ENCODE peak calls at places on chromosome 19, in six cellular contexts. One of them, this sample, is unnamed.

GRCh38 chr19:38362076-38362945 is 12.1 kb upstream of the PSMD8 start:
- DNase-seq in K562: peak; percentile 92
- DNase-seq in HCT116: peak; percentile 58
- DNase-seq in SK-N-SH: peak; percentile 92
- DNase-seq in H1: peak; percentile 99
- DNase-seq in HepG2: peak; percentile 23
- DNase-seq in this sample: no peak

GRCh38 chr19:35645680-35646511 is 2.2 kb upstream of the COX6B1 start:
- DNase-seq in H1: no peak
- DNase-seq in HCT116: no peak
- DNase-seq in SK-N-SH: no peak
- DNase-seq in K562: no peak
- DNase-seq in HepG2: no peak
- DNase-seq in this sample: no peak

GRCh38 chr19:7968796-7969559 is 25.5 kb upstream of the TIMM44 start:
- DNase-seq in H1: no peak
- DNase-seq in K562: no peak
- DNase-seq in HepG2: no peak
- DNase-seq in HCT116: no peak
- DNase-seq in SK-N-SH: no peak
- DNase-seq in this sample: no peak

GRCh38 chr19:43490759-43491158 is 13.8 kb downstream of the PHLDB3 start:
- DNase-seq in K562: no peak
- DNase-seq in HCT116: no peak
- DNase-seq in SK-N-SH: no peak
- DNase-seq in H1: no peak
- DNase-seq in HepG2: no peak
- DNase-seq in this sample: no peak

GRCh38 chr19:13099073-13099999 is 3.3 kb downstream of the LYL1 start:
- DNase-seq in K562: peak; percentile 88
- DNase-seq in HepG2: no peak
- DNase-seq in SK-N-SH: no peak
- DNase-seq in HCT116: no peak
- DNase-seq in H1: peak; percentile 74
- DNase-seq in this sample: no peak

GRCh38 chr19:31613683-31614219 is 264.5 kb upstream of the TSHZ3 start:
- DNase-seq in HCT116: no peak
- DNase-seq in SK-N-SH: peak; percentile 27
- DNase-seq in H1: no peak
- DNase-seq in K562: no peak
- DNase-seq in HepG2: no peak
- DNase-seq in this sample: no peak

GRCh38 chr19:38062959-38063786 is 156.2 kb downstream of the SIPA1L3 start:
- DNase-seq in H1: no peak
- DNase-seq in HCT116: no peak
- DNase-seq in K562: no peak
- DNase-seq in SK-N-SH: peak; percentile 87
- DNase-seq in HepG2: no peak
- DNase-seq in this sample: no peak

GRCh38 chr19:43501661-43502418 is 2.7 kb downstream of the PHLDB3 start:
- DNase-seq in HepG2: no peak
- DNase-seq in K562: no peak
- DNase-seq in HCT116: no peak
- DNase-seq in H1: peak; percentile 83
- DNase-seq in SK-N-SH: no peak
- DNase-seq in this sample: no peak

GRCh38 chr19:5536337-5536894 is 31.3 kb downstream of the TINCR start:
- DNase-seq in HepG2: no peak
- DNase-seq in H1: peak; percentile 91
- DNase-seq in SK-N-SH: peak; percentile 83
- DNase-seq in K562: peak; percentile 26
- DNase-seq in HCT116: peak; percentile 51
- DNase-seq in this sample: no peak

GRCh38 chr19:19873381-19873780 is 7.7 kb downstream of the ZNF253 start:
- DNase-seq in SK-N-SH: no peak
- DNase-seq in K562: no peak
- DNase-seq in H1: no peak
- DNase-seq in HepG2: no peak
- DNase-seq in HCT116: no peak
- DNase-seq in this sample: no peak

GRCh38 chr19:49157445-49158224 is at the start of gene TRPM4:
- DNase-seq in K562: peak; percentile 96
- DNase-seq in HepG2: peak; percentile 61
- DNase-seq in H1: peak; percentile 95
- DNase-seq in HCT116: peak; percentile 62
- DNase-seq in SK-N-SH: peak; percentile 92
- DNase-seq in this sample: no peak

GRCh38 chr19:48487944-48488343 is 18.8 kb downstream of the CYTH2 start:
- DNase-seq in H1: no peak
- DNase-seq in HepG2: peak; percentile 37
- DNase-seq in K562: no peak
- DNase-seq in HCT116: peak; percentile 90
- DNase-seq in SK-N-SH: no peak
- DNase-seq in this sample: no peak

GRCh38 chr19:38524994-38525634 is 91.6 kb downstream of the RYR1 start:
- DNase-seq in HCT116: no peak
- DNase-seq in K562: no peak
- DNase-seq in HepG2: no peak
- DNase-seq in H1: no peak
- DNase-seq in SK-N-SH: no peak
- DNase-seq in this sample: no peak

DNA sequence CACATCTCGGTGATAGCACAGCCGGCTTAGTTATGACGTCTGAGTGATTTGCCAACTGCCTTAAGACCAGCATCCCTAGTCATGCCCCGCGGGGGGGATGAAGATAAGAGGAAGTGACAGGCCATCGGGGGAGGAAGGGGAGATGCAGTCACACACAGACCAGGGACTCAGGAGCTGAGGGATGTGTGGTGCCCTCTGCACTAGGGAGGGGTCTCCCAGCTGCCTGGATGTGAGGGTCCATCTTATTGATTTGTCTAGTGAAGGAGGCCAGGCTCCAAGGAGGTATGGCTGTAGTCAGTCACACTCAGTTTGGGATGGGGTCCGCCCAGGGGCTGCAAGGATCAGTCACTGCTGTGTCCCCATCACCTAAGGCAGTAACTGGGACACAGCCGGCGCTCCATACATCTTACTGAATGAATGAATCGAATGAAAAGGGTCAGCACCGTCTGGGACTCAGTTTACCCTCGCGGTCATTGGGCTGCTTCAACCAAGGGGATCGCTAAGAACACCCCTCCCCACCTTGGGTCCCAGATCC is 19.3 kb upstream of the ERCC1 start:
- DNase-seq in HepG2: no peak
- DNase-seq in H1: peak; percentile 74
- DNase-seq in SK-N-SH: peak; percentile 59
- DNase-seq in K562: peak; percentile 98
- DNase-seq in HCT116: no peak
- DNase-seq in this sample: no peak
- TF ChIP-seq RAD21 in HepG2: no peak
- TF ChIP-seq RAD21 in H1: no peak
- TF ChIP-seq RAD21 in SK-N-SH: no peak
- TF ChIP-seq RAD21 in K562: no peak
- TF ChIP-seq RAD21 in HCT116: no peak
- TF ChIP-seq RAD21 in this sample: no peak

GRCh38 chr19:54707932-54708331 is 16.3 kb upstream of the KIR3DL3 start:
- DNase-seq in K562: no peak
- DNase-seq in SK-N-SH: no peak
- DNase-seq in HepG2: no peak
- DNase-seq in HCT116: no peak
- DNase-seq in H1: no peak
- DNase-seq in this sample: no peak
- TF ChIP-seq JUND in K562: no peak
- TF ChIP-seq JUND in SK-N-SH: no peak
- TF ChIP-seq JUND in HepG2: no peak
- TF ChIP-seq JUND in HCT116: no peak
- TF ChIP-seq JUND in H1: no peak
- TF ChIP-seq JUND in this sample: no peak

GRCh38 chr19:3254520-3254919 is 30.1 kb downstream of the CELF5 start:
- DNase-seq in H1: no peak
- DNase-seq in K562: no peak
- DNase-seq in HCT116: no peak
- DNase-seq in HepG2: no peak
- DNase-seq in SK-N-SH: no peak
- DNase-seq in this sample: no peak

GRCh38 chr19:3251229-3251628 is 26.8 kb downstream of the CELF5 start:
- DNase-seq in SK-N-SH: no peak
- DNase-seq in K562: no peak
- DNase-seq in HCT116: no peak
- DNase-seq in HepG2: no peak
- DNase-seq in H1: no peak
- DNase-seq in this sample: no peak

GRCh38 chr19:3252650-3253049 is 28.2 kb downstream of the CELF5 start:
- DNase-seq in SK-N-SH: no peak
- DNase-seq in HepG2: no peak
- DNase-seq in HCT116: no peak
- DNase-seq in K562: no peak
- DNase-seq in H1: no peak
- DNase-seq in this sample: no peak

GRCh38 chr19:3250675-3251074 is 26.2 kb downstream of the CELF5 start:
- DNase-seq in HCT116: peak; percentile 42
- DNase-seq in SK-N-SH: peak; percentile 62
- DNase-seq in H1: peak; percentile 64
- DNase-seq in HepG2: peak; percentile 13
- DNase-seq in K562: peak; percentile 64
- DNase-seq in this sample: no peak

GRCh38 chr19:3253270-3253669 is 28.8 kb downstream of the CELF5 start:
- DNase-seq in H1: no peak
- DNase-seq in K562: peak; percentile 40
- DNase-seq in HepG2: no peak
- DNase-seq in SK-N-SH: no peak
- DNase-seq in HCT116: peak; percentile 16
- DNase-seq in this sample: no peak
- TF ChIP-seq RAD21 in H1: no peak
- TF ChIP-seq RAD21 in K562: no peak
- TF ChIP-seq RAD21 in HepG2: no peak
- TF ChIP-seq RAD21 in SK-N-SH: no peak
- TF ChIP-seq RAD21 in HCT116: no peak
- TF ChIP-seq RAD21 in this sample: no peak

GRCh38 chr19:33214621-33215020 is 11.0 kb downstream of the SLC7A10 start:
- DNase-seq in SK-N-SH: peak; percentile 65
- DNase-seq in HepG2: peak; percentile 41
- DNase-seq in H1: no peak
- DNase-seq in HCT116: no peak
- DNase-seq in K562: peak; percentile 34
- DNase-seq in this sample: no peak
- TF ChIP-seq JUND in SK-N-SH: no peak
- TF ChIP-seq JUND in HepG2: no peak
- TF ChIP-seq JUND in H1: no peak
- TF ChIP-seq JUND in HCT116: no peak
- TF ChIP-seq JUND in K562: no peak
- TF ChIP-seq JUND in this sample: no peak

GRCh38 chr19:1855828-1856255 is 7.5 kb downstream of the KLF16 start:
- DNase-seq in HepG2: no peak
- DNase-seq in H1: no peak
- DNase-seq in HCT116: no peak
- DNase-seq in K562: peak; percentile 40
- DNase-seq in SK-N-SH: no peak
- DNase-seq in this sample: no peak
- TF ChIP-seq RAD21 in HepG2: no peak
- TF ChIP-seq RAD21 in H1: no peak
- TF ChIP-seq RAD21 in HCT116: no peak
- TF ChIP-seq RAD21 in K562: no peak
- TF ChIP-seq RAD21 in SK-N-SH: no peak
- TF ChIP-seq RAD21 in this sample: no peak

GRCh38 chr19:47021536-47022139 is 2.0 kb downstream of the NPAS1 start:
- DNase-seq in SK-N-SH: peak; percentile 69
- DNase-seq in H1: peak; percentile 79
- DNase-seq in HepG2: no peak
- DNase-seq in HCT116: no peak
- DNase-seq in K562: no peak
- DNase-seq in this sample: no peak
- TF ChIP-seq JUND in SK-N-SH: no peak
- TF ChIP-seq JUND in H1: no peak
- TF ChIP-seq JUND in HepG2: no peak
- TF ChIP-seq JUND in HCT116: no peak
- TF ChIP-seq JUND in K562: no peak
- TF ChIP-seq JUND in this sample: no peak

DNA sequence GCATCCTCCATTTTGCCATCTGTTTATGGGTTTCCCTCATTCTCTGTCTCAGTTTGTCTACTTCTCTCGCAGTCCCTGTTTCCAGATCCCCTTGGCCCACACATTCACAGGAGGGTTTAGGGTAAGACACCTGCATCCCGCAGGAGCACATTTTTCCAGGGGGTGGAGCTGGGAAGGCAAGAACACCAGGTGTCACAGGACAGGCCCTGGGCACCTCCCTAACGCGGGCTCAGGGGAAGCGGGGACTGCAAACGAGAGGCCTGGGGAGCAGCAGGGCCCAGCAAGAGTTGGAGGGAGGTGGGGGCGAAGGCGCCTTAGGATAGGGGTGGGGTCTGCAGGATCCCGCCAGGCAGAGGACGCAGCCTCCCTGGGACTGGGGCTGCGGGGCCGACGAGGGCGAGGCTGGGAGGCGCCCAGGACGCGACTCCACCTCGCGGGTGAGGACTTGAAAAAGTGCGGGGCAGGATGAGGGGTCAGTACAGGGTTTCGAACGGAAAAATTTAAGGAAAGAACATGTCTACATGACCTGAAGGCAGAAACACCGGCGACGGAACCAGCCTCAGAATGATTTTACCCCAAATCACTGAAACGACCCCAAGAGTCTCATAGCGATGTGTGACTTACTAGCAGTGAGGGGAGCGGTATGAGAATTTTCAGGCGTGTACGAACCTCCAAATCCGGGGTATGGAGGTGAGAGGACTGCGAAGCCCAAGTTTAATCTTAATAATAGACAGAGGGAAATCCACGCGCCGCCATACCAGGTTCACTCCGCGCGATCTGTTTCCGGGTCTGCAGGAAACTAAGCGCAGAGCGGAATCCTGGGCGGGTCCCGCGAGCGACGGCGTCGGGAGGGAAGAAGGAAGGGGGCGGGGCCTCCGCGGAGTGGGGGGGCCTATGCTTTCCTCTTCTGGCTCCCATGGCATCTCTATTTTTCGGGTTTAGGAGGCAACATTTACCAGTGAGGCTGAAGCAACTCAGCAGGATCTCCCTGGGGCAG is 7.1 kb upstream of the ERVV-2 start:
- DNase-seq in K562: peak; percentile 42
- DNase-seq in HCT116: no peak
- DNase-seq in SK-N-SH: peak; percentile 85
- DNase-seq in H1: peak; percentile 58
- DNase-seq in HepG2: no peak
- DNase-seq in this sample: no peak
- TF ChIP-seq RAD21 in K562: no peak
- TF ChIP-seq RAD21 in HCT116: no peak
- TF ChIP-seq RAD21 in SK-N-SH: no peak
- TF ChIP-seq RAD21 in H1: no peak
- TF ChIP-seq RAD21 in HepG2: no peak
- TF ChIP-seq RAD21 in this sample: no peak

This sample was measured in GM12878.